ENCODE peak calls at places on chromosomes 7 and 10, in nine cellular contexts. A, Y, O, F, L, J, K, S and E are unnamed samples.

GRCh38 chr10:13206546-13207443 is 27.4 kb downstream of the UCMA start:
- DNase-seq in J (no peak), Y (no peak), L (no peak), K (peak), A (peak), S (peak), O (peak), F (no peak), E (no peak)

GRCh38 chr10:132399117-132400035 is 2.4 kb downstream of the PWWP2B start:
- DNase-seq in Y (no peak), F (peak), O (no peak), A (no peak), S (no peak), K (no peak), J (no peak), L (peak), E (no peak)

GRCh38 chr10:100636848-100637553 is 101.3 kb downstream of the HIF1AN start:
- DNase-seq in S (no peak), O (no peak), F (no peak), J (no peak), K (no peak), L (no peak), Y (no peak), A (peak), E (no peak)

GRCh38 chr10:133473270-133473669 is 19.5 kb downstream of the SCART1 start:
- DNase-seq in O (no peak), L (no peak), A (no peak), S (no peak), K (no peak), J (no peak), F (no peak), Y (no peak), E (peak)

GRCh38 chr10:102133373-102134195 is 744 bp downstream of the PPRC1 start:
- DNase-seq in F (peak), K (peak), S (peak), A (peak), L (peak), J (peak), O (peak), Y (peak), E (peak)

GRCh38 chr10:13847201-13847631 is 260.5 kb downstream of the PRPF18 start:
- DNase-seq in F (no peak), S (no peak), Y (no peak), K (no peak), A (peak), O (no peak), L (no peak), J (no peak), E (no peak)

GRCh38 chr10:70903262-70903921 is 15.0 kb upstream of the PCBD1 start:
- DNase-seq in L (peak), A (peak), F (peak), K (peak), Y (peak), J (no peak), S (peak), O (peak), E (peak)

GRCh38 chr7:18408461-18408860 is 87.1 kb upstream of the HDAC9 start:
- DNase-seq in O (peak), A (peak), F (no peak), Y (no peak), J (no peak), S (peak), L (no peak), K (peak), E (peak)

GRCh38 chr10:54983255-54983654 is 182.2 kb upstream of the PCDH15 start:
- DNase-seq in A (no peak), F (no peak), O (peak), J (no peak), Y (no peak), K (peak), L (no peak), S (peak), E (no peak)

GRCh38 chr10:62394556-62395018 is 20.4 kb downstream of the ZNF365 start:
- DNase-seq in A (peak), S (no peak), K (no peak), L (no peak), O (no peak), J (no peak), Y (no peak), F (no peak), E (no peak)

GRCh38 chr7:79011921-79012320 is 441.5 kb downstream of the MAGI2 start:
- DNase-seq in L (no peak), K (no peak), A (no peak), F (no peak), J (no peak), S (no peak), O (no peak), Y (no peak), E (no peak)

GRCh38 chr7:117323585-117323876 is 673 bp upstream of the WNT2 start:
- DNase-seq in L (no peak), K (no peak), F (no peak), O (no peak), S (no peak), Y (no peak), A (peak), J (no peak), E (no peak)

GRCh38 chr10:106582291-106582690 is 582.2 kb downstream of the SORCS1 start:
- DNase-seq in F (no peak), K (peak), A (peak), L (no peak), Y (no peak), O (peak), J (no peak), S (peak), E (peak)